ENCODE peak calls at places on chromosomes 3 and 15, in seven cellular contexts. W, K, S, N, B, V and D are unnamed samples.
A peak's percentile ranks its signal among the peaks of the same experiment; 100 is the strongest.

GRCh38 chr3:98782826-98783500 is 19.8 kb downstream of the ST3GAL6 start:
- DNase-seq in W (no peak), K (no peak), S (no peak), N (peak; percentile 90), B (no peak), V (no peak), D (no peak)

GRCh38 chr15:84909029-84909428 is 24.6 kb downstream of the SLC28A1 start:
- DNase-seq in W (no peak), K (no peak), S (no peak), N (no peak), B (peak; percentile 42), V (no peak), D (no peak)

GRCh38 chr3:42505849-42506410 is 3.5 kb downstream of the VIPR1 start:
- DNase-seq in W (no peak), K (no peak), S (no peak), N (no peak), B (peak; percentile 29), V (no peak), D (no peak)

GRCh38 chr15:100338971-100339444 is 2.8 kb downstream of the ADAMTS17 start:
- DNase-seq in W (peak; percentile 72), K (peak; percentile 23), S (no peak), N (peak; percentile 30), B (peak; percentile 66), V (peak; percentile 37), D (peak; percentile 87)

GRCh38 chr3:59422312-59422711 is 372.5 kb upstream of the CFAP20DC start:
- DNase-seq in W (no peak), K (no peak), S (no peak), N (no peak), B (no peak), V (no peak), D (no peak)

GRCh38 chr3:134829716-134830115 is 34.7 kb downstream of the EPHB1 start:
- DNase-seq in W (no peak), K (no peak), S (no peak), N (no peak), B (no peak), V (no peak), D (no peak)

GRCh38 chr3:23867400-23867799 is 49.4 kb downstream of the NKIRAS1 start:
- DNase-seq in W (no peak), K (no peak), S (no peak), N (no peak), B (no peak), V (no peak), D (no peak)

GRCh38 chr3:12753275-12754028 is 5.6 kb downstream of the TMEM40 start:
- DNase-seq in W (no peak), K (no peak), S (no peak), N (no peak), B (no peak), V (peak; percentile 32), D (no peak)

DNA sequence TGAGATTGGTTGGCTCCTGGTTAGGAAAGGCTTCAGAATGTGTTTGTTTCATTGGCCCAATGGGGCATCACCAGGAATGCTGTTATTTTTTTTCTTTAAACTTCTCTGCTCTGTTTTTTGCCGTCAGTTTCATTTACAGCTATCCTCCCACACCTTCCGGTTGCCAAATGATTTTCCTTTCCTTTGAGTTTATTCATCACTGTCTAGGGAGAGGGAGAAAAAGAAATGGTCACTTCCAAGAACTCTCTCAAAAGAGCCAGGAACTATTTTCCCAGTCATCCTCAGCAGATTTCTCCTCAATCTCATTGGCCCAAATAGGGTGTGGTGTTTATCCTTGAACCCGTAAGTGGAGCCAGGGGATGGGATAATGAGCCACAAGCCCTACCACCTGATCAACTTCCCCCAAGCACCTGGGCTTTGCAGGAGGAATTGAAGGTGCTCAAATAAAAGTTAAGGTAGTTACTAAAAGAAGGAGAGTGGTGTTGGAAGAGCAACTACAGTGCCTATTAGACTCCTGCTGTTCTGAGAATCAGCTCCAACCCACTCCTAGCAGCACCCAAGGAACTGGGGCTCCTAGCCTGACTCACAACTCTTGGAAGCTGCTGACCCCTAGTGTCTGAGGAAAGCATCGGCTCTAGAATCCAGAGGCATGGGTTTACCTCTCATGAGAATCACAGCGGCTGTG is 183.8 kb upstream of the IL12A start:
- DNase-seq in W (peak; percentile 71), K (peak; percentile 35), S (no peak), N (peak; percentile 73), B (peak; percentile 61), V (peak; percentile 60), D (peak; percentile 95)
- TF ChIP-seq JUND in W (no peak), K (no peak), S (no peak), N (no peak), B (no peak), V (no peak), D (no peak)

GRCh38 chr15:57018151-57018550 is 99.7 kb downstream of the TCF12 start:
- DNase-seq in W (no peak), K (no peak), S (no peak), N (no peak), B (no peak), V (no peak), D (no peak)

GRCh38 chr15:57017024-57017423 is 98.6 kb downstream of the TCF12 start:
- DNase-seq in W (peak; percentile 5), K (no peak), S (no peak), N (peak; percentile 15), B (no peak), V (no peak), D (no peak)

GRCh38 chr15:57015897-57016296 is 97.5 kb downstream of the TCF12 start:
- DNase-seq in W (no peak), K (no peak), S (no peak), N (peak; percentile 34), B (no peak), V (no peak), D (no peak)

GRCh38 chr15:57015360-57015759 is 96.9 kb downstream of the TCF12 start:
- DNase-seq in W (no peak), K (no peak), S (no peak), N (no peak), B (no peak), V (no peak), D (no peak)

DNA sequence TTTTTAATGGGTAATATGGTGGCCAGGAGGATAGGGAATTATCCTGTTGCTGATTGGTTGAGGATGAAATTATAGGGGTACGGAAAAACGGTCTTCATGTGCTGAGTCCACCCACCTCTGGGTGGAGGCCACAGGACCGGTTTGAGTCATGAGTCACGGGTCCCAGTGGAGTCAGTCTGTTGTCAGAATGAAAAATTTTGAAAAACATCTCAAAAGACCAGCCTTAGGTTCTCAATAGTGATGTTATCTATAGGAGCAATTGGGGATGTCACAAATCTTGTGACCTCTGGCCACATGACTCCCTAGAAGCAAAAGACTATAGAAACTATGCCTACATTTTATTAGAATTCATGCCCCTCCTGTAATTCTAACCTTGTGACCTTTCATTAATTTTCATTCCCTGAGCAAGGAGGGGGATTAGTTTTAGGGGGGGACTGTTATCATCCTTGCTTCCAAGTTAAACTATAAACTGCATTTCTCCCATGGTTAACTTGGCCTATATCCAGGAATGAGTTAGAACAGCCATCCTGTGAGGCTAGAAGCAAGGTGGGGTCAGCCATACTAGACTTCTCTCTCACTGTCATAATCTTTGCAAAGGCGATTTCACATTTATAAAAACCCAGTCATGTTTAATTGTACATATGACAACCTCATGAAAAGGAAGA is 101.2 kb downstream of the TCF12 start:
- DNase-seq in W (no peak), K (peak; percentile 16), S (no peak), N (no peak), B (no peak), V (no peak), D (no peak)
- TF ChIP-seq JUND in W (no peak), K (no peak), S (no peak), N (no peak), B (no peak), V (no peak), D (no peak)

DNA sequence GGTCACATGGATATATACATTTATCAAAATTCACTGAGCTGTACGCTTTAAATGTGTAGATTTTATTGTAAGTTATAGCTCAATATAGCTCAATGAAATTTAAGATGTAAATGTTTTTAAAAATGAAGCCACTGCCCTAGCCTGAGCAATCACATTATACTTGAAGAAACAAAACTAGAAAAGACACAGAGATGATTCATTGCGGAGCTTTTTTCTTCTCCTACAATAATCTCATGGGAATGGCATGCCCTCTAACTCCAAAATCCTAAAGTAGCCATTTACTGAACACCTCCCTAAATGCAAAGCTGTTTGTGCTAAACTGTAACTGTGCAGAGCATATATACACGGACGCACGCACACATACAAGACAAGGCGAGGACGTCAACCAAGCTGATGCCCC is 84.2 kb downstream of the MYO9A start:
- DNase-seq in W (no peak), K (no peak), S (no peak), N (no peak), B (no peak), V (no peak), D (no peak)
- TF ChIP-seq JUND in W (peak; percentile 8), K (no peak), S (no peak), N (no peak), B (no peak), V (no peak), D (no peak)

DNA sequence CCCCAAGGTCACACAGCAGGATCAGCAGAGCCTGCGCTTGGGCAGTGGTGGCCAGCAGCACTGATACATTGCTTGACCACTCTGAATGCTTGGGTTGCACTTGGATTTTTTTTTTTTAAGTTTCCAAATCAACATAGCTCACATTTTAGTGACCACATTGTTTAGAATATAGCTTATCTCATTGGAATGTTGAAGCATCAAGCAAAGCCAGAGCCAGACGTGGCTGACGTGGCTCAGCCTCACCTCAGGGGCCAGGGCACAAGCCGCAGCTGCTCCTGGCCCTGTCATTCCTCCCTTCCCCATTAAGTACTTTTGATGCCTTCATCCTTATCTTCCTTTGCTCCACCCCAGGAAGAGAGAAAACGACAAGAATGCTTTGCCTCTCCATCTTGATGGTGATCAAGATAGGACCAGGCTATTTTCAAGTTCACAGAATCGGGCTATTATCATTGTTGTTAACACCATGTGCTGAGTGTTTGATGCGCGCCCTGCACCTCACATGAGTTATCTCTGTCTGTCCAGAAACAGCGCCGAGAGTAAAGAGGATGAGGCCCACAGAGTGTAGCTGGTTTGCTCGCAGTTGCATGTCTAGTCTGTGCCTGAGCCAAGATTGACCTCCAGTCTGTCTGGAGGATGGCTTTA is 75.8 kb downstream of the AAGAB start:
- DNase-seq in W (no peak), K (peak; percentile 53), S (no peak), N (no peak), B (no peak), V (no peak), D (no peak)
- TF ChIP-seq JUND in W (peak; percentile 80), K (peak; percentile 55), S (no peak), N (no peak), B (no peak), V (no peak), D (no peak)